ENCODE peak calls at places on chromosomes 11 and 22, in eight cellular contexts. O, X, B, K, E, P, T and S are unnamed samples.

GRCh38 chr11:122081073-122081472 is 34.9 kb downstream of the BLID start:
- DNase-seq in O (no peak), X (no peak), B (no peak), K (no peak), E (no peak), P (no peak), T (no peak), S (no peak)

GRCh38 chr11:22163394-22163797 is 29.5 kb upstream of the ANO5 start:
- DNase-seq in O (no peak), X (no peak), B (no peak), K (no peak), E (no peak), P (no peak), T (no peak), S (no peak)

GRCh38 chr22:25403284-25403606 is 161.2 kb upstream of the GRK3 start:
- DNase-seq in O (no peak), X (no peak), B (no peak), K (no peak), E (no peak), P (no peak), T (no peak), S (no peak)

GRCh38 chr22:20437253-20438065 is at the start of gene SCARF2:
- DNase-seq in O (no peak), X (no peak), B (no peak), K (no peak), E (no peak), P (no peak), T (no peak), S (no peak)

GRCh38 chr11:45624095-45624494 is 41.3 kb downstream of the CHST1 start:
- DNase-seq in O (no peak), X (no peak), B (no peak), K (no peak), E (no peak), P (no peak), T (no peak), S (peak; percentile 86)

GRCh38 chr11:113446938-113447337 is 28.3 kb downstream of the DRD2 start:
- DNase-seq in O (no peak), X (no peak), B (no peak), K (no peak), E (no peak), P (no peak), T (no peak), S (no peak)

GRCh38 chr11:74966651-74967050 is 17.6 kb downstream of the SPCS2 start:
- DNase-seq in O (no peak), X (no peak), B (no peak), K (no peak), E (no peak), P (no peak), T (no peak), S (no peak)

GRCh38 chr11:27139742-27140141 is 99.1 kb downstream of the BBOX1 start:
- DNase-seq in O (no peak), X (no peak), B (no peak), K (no peak), E (no peak), P (no peak), T (no peak), S (no peak)

GRCh38 chr22:31344369-31345330 is 1.5 kb downstream of the PATZ1 start:
- DNase-seq in O (no peak), X (peak; percentile 49), B (peak; percentile 63), K (no peak), E (peak; percentile 67), P (peak; percentile 79), T (peak; percentile 55), S (no peak)

GRCh38 chr22:50490531-50491308 is 4.1 kb downstream of the MIOX start:
- DNase-seq in O (no peak), X (no peak), B (no peak), K (no peak), E (no peak), P (no peak), T (no peak), S (no peak)

GRCh38 chr11:4763096-4763495 is 6.6 kb downstream of the OR51F1 start:
- DNase-seq in O (no peak), X (no peak), B (no peak), K (no peak), E (no peak), P (no peak), T (no peak), S (no peak)

GRCh38 chr11:46917109-46918086 is 952 bp downstream of the LRP4 start:
- DNase-seq in O (no peak), X (no peak), B (no peak), K (peak; percentile 54), E (no peak), P (peak; percentile 57), T (no peak), S (no peak)

GRCh38 chr22:27731621-27732020 is 69.9 kb downstream of the MN1 start:
- DNase-seq in O (no peak), X (no peak), B (no peak), K (no peak), E (no peak), P (no peak), T (no peak), S (no peak)

GRCh38 chr11:17753641-17754040 is 19.1 kb downstream of the KCNC1 start:
- DNase-seq in O (no peak), X (no peak), B (no peak), K (no peak), E (no peak), P (no peak), T (no peak), S (no peak)

GRCh38 chr11:33110083-33110482 is 51.2 kb downstream of the CSTF3 start:
- DNase-seq in O (no peak), X (no peak), B (no peak), K (no peak), E (no peak), P (no peak), T (no peak), S (no peak)

GRCh38 chr11:61343792-61344745 is 11.0 kb downstream of the TKFC start:
- DNase-seq in O (no peak), X (no peak), B (no peak), K (no peak), E (no peak), P (no peak), T (no peak), S (no peak)

GRCh38 chr11:132318421-132319157 is 948.2 kb downstream of the NTM start:
- DNase-seq in O (no peak), X (no peak), B (no peak), K (no peak), E (no peak), P (no peak), T (no peak), S (no peak)

GRCh38 chr11:100695911-100696310 is 8.8 kb downstream of the ARHGAP42 start:
- DNase-seq in O (no peak), X (no peak), B (no peak), K (no peak), E (no peak), P (no peak), T (no peak), S (no peak)

GRCh38 chr11:7833527-7833926 is 36.8 kb upstream of the OR5P2 start:
- DNase-seq in O (no peak), X (no peak), B (no peak), K (no peak), E (no peak), P (no peak), T (no peak), S (no peak)
- H3K27me3 ChIP-seq in O (no peaks in the 10 kb centered on the region), X (no peaks in the 10 kb centered on the region), B (no peaks in the 10 kb centered on the region), K (peaks cover 3% of the 10 kb centered on the region), E (no peaks in the 10 kb centered on the region), P (no peaks in the 10 kb centered on the region), T (no peaks in the 10 kb centered on the region), S (no peaks in the 10 kb centered on the region)

GRCh38 chr22:29300807-29301601 is 5.4 kb upstream of the GAS2L1 start:
- DNase-seq in O (no peak), X (no peak), B (no peak), K (no peak), E (no peak), P (no peak), T (peak; percentile 8), S (no peak)
- TF ChIP-seq POLR2A in O (no peak), X (no peak), B (no peak), K (peak; percentile 54), E (no peak), P (no peak), T (no peak), S (no peak)

DNA sequence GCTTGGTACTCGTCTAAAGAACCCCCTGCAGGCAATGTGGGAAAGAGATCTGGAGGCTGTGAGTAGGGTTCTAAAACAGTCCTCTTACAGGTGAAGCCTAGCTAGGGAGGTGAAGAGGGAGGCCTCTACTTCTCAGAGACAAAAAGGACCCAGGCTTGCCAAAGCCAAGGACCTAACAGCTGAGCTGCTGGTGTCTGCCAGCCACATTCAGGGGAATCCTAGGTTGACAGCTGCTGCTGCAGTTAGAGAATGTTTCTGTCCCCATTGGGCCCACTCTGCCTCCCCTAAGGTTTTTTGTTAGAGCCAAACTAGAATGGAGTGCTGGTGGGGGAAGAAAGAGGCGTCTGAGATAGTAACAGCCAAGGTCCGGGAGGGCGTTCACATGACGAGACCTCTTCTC is 26.6 kb upstream of the TLCD5 start:
- DNase-seq in O (no peak), X (no peak), B (no peak), K (no peak), E (no peak), P (no peak), T (no peak), S (no peak)
- H3K27me3 ChIP-seq in O (no peaks in the 10 kb centered on the region), X (peaks cover 16% of the 10 kb centered on the region), B (peaks cover 22% of the 10 kb centered on the region), K (peaks cover 65% of the 10 kb centered on the region), E (no peaks in the 10 kb centered on the region), P (no peaks in the 10 kb centered on the region), T (no peaks in the 10 kb centered on the region), S (no peaks in the 10 kb centered on the region)

DNA sequence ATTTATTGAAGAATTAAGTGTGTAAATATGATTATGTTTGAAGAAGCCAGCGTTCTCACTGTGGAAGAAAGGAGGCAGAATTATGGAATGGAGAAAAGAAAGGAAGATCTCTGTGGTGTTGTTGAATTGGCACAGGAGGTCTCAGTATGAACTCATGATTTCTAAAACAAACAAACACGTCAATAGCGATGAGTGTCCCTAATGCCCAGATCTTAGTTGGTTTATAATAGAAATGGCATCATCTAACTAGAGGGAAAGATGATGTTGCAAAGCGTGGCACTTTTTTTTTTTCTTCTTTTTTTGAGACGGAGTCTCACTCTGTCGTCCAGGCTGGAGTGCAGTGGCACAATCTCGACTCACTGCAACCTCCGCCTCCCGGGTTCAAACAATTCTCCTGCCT is 39.2 kb upstream of the SLN start:
- DNase-seq in O (no peak), X (no peak), B (no peak), K (no peak), E (no peak), P (no peak), T (no peak), S (no peak)
- TF ChIP-seq POLR2A in O (no peak), X (no peak), B (no peak), K (no peak), E (no peak), P (no peak), T (no peak), S (no peak)